ENCODE peak calls at places on chromosomes 16 and 17, in five cellular contexts. One of them, this sample, is unnamed.

GRCh38 chr17:49527927-49528651 is 33.0 kb downstream of the NGFR start:
- DNase-seq in AG20443: no peak
- DNase-seq in non-pigmented ciliary epithelial cell: no peak
- DNase-seq in H9: peak; percentile 21
- DNase-seq in neuronal stem cell: no peak
- DNase-seq in this sample: no peak

GRCh38 chr17:45225964-45226530 is 4.4 kb downstream of the FMNL1 start:
- DNase-seq in H9: peak; percentile 42
- DNase-seq in neuronal stem cell: no peak
- DNase-seq in non-pigmented ciliary epithelial cell: no peak
- DNase-seq in AG20443: no peak
- DNase-seq in this sample: no peak

GRCh38 chr17:49739662-49740271 is 24.2 kb downstream of the FAM117A start:
- DNase-seq in non-pigmented ciliary epithelial cell: no peak
- DNase-seq in AG20443: no peak
- DNase-seq in neuronal stem cell: no peak
- DNase-seq in H9: no peak
- DNase-seq in this sample: peak; percentile 84

GRCh38 chr17:79192503-79193500 is 118.2 kb downstream of the ENGASE start:
- DNase-seq in AG20443: peak; percentile 80
- DNase-seq in non-pigmented ciliary epithelial cell: no peak
- DNase-seq in H9: peak; percentile 89
- DNase-seq in neuronal stem cell: peak; percentile 80
- DNase-seq in this sample: peak; percentile 51

GRCh38 chr16:69113216-69113615 is 7.8 kb downstream of the HAS3 start:
- DNase-seq in neuronal stem cell: no peak
- DNase-seq in AG20443: no peak
- DNase-seq in non-pigmented ciliary epithelial cell: no peak
- DNase-seq in H9: no peak
- DNase-seq in this sample: no peak

GRCh38 chr16:16857012-16857411 is 478.1 kb downstream of the NPIPA7 start:
- DNase-seq in non-pigmented ciliary epithelial cell: no peak
- DNase-seq in neuronal stem cell: no peak
- DNase-seq in AG20443: no peak
- DNase-seq in H9: no peak
- DNase-seq in this sample: no peak

GRCh38 chr17:44304651-44305050 is 3.8 kb upstream of the RUNDC3A start:
- DNase-seq in AG20443: no peak
- DNase-seq in neuronal stem cell: no peak
- DNase-seq in non-pigmented ciliary epithelial cell: no peak
- DNase-seq in H9: no peak
- DNase-seq in this sample: no peak

GRCh38 chr17:35892091-35892637 is 12.0 kb upstream of the CCL5 start:
- DNase-seq in non-pigmented ciliary epithelial cell: no peak
- DNase-seq in neuronal stem cell: no peak
- DNase-seq in H9: no peak
- DNase-seq in AG20443: no peak
- DNase-seq in this sample: no peak

GRCh38 chr17:79951361-79952264 is 84.1 kb downstream of the TBC1D16 start:
- DNase-seq in H9: peak; percentile 54
- DNase-seq in neuronal stem cell: no peak
- DNase-seq in non-pigmented ciliary epithelial cell: peak; percentile 50
- DNase-seq in AG20443: peak; percentile 76
- DNase-seq in this sample: peak; percentile 94

GRCh38 chr17:27320222-27320560 is 26.3 kb downstream of the WSB1 start:
- DNase-seq in AG20443: no peak
- DNase-seq in non-pigmented ciliary epithelial cell: no peak
- DNase-seq in neuronal stem cell: no peak
- DNase-seq in H9: peak; percentile 21
- DNase-seq in this sample: no peak

GRCh38 chr16:50297301-50298074 is 31.1 kb downstream of the ADCY7 start:
- DNase-seq in AG20443: no peak
- DNase-seq in neuronal stem cell: no peak
- DNase-seq in non-pigmented ciliary epithelial cell: no peak
- DNase-seq in H9: peak; percentile 22
- DNase-seq in this sample: peak; percentile 52

GRCh38 chr16:81327483-81328196 is 12.9 kb downstream of the GAN start:
- DNase-seq in neuronal stem cell: no peak
- DNase-seq in non-pigmented ciliary epithelial cell: no peak
- DNase-seq in AG20443: no peak
- DNase-seq in H9: no peak
- DNase-seq in this sample: no peak

This sample was measured in cardiac muscle cell.